ENCODE peak calls at places on chromosome 13, in six cellular contexts. A is fibroblast of the aortic adventitia, S is fibroblast of pulmonary artery, N is colonic mucosa, M is foreskin fibroblast, H is pancreas. K is an unnamed sample.

GRCh38 chr13:106479849-106480400 is 55.5 kb downstream of the EFNB2 start:
- DNase-seq in A (no peak), S (no peak), N (no peak), M (no peak), H (no peak), K (no peak)

GRCh38 chr13:41587490-41587889 is 130.1 kb downstream of the RGCC start:
- DNase-seq in A (no peak), S (no peak), N (no peak), M (no peak), H (no peak), K (no peak)

GRCh38 chr13:111518161-111518791 is 197.8 kb downstream of the TEX29 start:
- DNase-seq in A (no peak), S (no peak), N (no peak), M (no peak), H (no peak), K (no peak)

GRCh38 chr13:107459430-107459829 is 755.9 kb downstream of the LIG4 start:
- DNase-seq in A (peak), S (peak), N (no peak), M (no peak), H (no peak), K (no peak)

GRCh38 chr13:39603424-39603947 is 493 bp upstream of the LHFPL6 start:
- DNase-seq in A (peak), S (peak), N (no peak), M (peak), H (no peak), K (no peak)

GRCh38 chr13:35347679-35348205 is 128.7 kb downstream of the MAB21L1 start:
- DNase-seq in A (no peak), S (no peak), N (no peak), M (no peak), H (no peak), K (no peak)

GRCh38 chr13:38366954-38367645 is 17.4 kb downstream of the UFM1 start:
- DNase-seq in A (no peak), S (peak), N (no peak), M (peak), H (no peak), K (no peak)

GRCh38 chr13:40064723-40065122 is 409.3 kb downstream of the COG6 start:
- DNase-seq in A (peak), S (peak), N (no peak), M (peak), H (no peak), K (no peak)

GRCh38 chr13:43348397-43348796 is 325.0 kb downstream of the DNAJC15 start:
- DNase-seq in A (peak), S (peak), N (no peak), M (peak), H (no peak), K (no peak)

GRCh38 chr13:55160911-55161310 is 1979.8 kb upstream of the PRR20A start:
- DNase-seq in A (no peak), S (no peak), N (no peak), M (no peak), H (no peak), K (no peak)

GRCh38 chr13:112619730-112620639 is 32.0 kb upstream of the TUBGCP3 start:
- DNase-seq in A (peak), S (peak), N (no peak), M (no peak), H (no peak), K (no peak)

GRCh38 chr13:111572956-111573355 is 252.5 kb downstream of the TEX29 start:
- DNase-seq in A (no peak), S (no peak), N (no peak), M (no peak), H (peak), K (no peak)

GRCh38 chr13:23175920-23176319 is 4.9 kb upstream of the SGCG start:
- DNase-seq in A (peak), S (peak), N (no peak), M (peak), H (no peak), K (no peak)

GRCh38 chr13:25874907-25875306 is 176.9 kb downstream of the SHISA2 start:
- DNase-seq in A (no peak), S (no peak), N (no peak), M (no peak), H (no peak), K (no peak)

GRCh38 chr13:48066310-48066989 is 28.5 kb downstream of the MED4 start:
- DNase-seq in A (peak), S (peak), N (no peak), M (peak), H (no peak), K (no peak)

GRCh38 chr13:71811344-71811743 is 55.7 kb downstream of the DACH1 start:
- DNase-seq in A (no peak), S (no peak), N (no peak), M (no peak), H (no peak), K (no peak)
- TF ChIP-seq CTCF in A (no peak), S (no peak), N (no peak), M (no peak), H (no peak), K (no peak)

DNA sequence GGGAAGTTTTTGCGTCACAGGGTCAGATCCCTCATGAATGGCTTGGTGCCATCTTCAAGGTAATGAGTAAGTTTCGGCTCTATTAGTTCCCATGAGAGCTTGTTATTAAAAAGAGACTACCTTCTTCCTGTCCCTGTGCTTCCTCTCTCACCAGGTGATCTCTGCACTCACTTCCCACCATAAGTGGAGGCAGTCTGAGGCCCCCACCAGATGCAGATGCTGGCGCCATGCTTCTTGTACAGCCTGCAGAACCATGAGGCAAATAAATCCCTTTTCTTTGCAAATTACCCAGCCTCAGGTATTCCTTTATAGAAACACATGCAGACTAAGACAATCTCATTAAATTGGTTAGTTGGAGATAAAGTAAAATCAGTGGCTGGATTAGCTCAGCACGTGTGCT is 75.6 kb upstream of the RFC3 start:
- DNase-seq in A (no peak), S (no peak), N (no peak), M (no peak), H (no peak), K (no peak)
- TF ChIP-seq CTCF in A (no peak), S (no peak), N (no peak), M (no peak), H (no peak), K (no peak)

DNA sequence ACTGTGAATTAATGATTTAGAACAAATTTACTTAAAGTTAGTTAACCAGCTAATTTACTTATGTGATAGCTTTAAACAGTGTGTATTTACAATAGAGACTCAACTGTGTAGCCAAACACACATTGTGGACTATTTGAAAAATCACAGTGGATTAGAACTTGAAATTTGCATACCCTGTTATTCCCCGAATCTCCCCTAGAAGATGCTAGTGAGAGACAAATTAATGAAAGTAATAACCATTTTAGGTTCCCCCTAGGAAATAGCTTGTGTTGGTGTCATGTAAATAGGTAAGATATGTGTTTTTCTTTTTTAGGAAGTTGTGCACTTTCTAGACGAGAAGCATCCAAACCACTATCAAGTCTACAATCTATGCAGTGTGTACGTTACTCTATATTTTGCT is 98.5 kb downstream of the C1QTNF9 start:
- DNase-seq in A (no peak), S (no peak), N (no peak), M (peak), H (no peak), K (no peak)
- TF ChIP-seq CTCF in A (no peak), S (peak), N (no peak), M (no peak), H (no peak), K (no peak)

DNA sequence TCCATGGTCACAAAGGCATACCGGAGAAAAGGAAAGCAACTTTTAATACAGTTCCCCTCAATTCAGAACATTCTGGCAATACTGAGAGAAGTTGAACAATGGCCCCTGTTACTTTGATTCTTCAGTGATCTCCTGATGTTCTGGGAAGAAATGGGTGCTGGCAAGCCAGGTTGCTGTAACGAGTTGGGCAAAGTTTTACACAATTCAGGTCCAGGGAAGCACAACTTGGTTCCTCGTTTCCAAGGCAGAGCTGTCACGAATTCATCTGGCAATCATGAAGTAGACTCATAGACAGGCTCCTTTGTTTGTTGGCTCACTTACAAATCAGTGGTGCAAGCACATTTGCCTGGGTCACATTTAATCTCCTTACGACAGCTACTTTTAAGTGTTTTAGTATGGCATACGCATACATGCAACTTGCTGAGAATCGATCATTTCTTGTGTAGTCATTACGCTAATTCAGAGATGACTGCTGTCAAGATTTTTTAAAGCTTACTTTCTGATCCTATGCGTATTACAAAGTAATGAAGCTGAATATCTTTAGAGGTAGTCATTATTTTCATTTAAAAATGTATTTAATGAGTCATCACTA is 174.6 kb downstream of the GPC5 start:
- DNase-seq in A (no peak), S (no peak), N (no peak), M (no peak), H (no peak), K (no peak)
- TF ChIP-seq CTCF in A (no peak), S (no peak), N (no peak), M (no peak), H (no peak), K (no peak)

GRCh38 chr13:27869436-27870090 is 50.2 kb upstream of the PDX1 start:
- DNase-seq in A (no peak), S (no peak), N (no peak), M (no peak), H (no peak), K (no peak)
- TF ChIP-seq CTCF in A (no peak), S (no peak), N (no peak), M (no peak), H (peak), K (no peak)

DNA sequence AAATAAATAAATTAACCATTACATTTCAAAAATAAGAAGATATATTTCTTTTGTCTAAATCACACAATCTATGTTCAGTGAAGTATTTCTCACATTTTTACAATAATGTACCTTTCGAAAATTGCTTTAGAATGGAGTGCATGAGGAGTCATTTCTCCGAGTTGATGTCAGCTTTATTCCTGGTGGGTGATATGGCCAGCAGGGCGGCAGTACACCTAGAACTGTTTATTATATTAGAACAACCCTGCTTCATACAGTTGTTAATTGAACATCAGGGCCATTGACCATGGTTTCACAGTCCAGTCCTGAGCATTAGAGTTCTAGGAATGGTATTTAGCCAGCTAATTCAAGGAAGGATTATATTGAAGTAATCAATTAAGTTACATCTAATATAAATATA is 696.3 kb upstream of the SLC10A2 start:
- DNase-seq in A (no peak), S (no peak), N (no peak), M (no peak), H (no peak), K (no peak)
- TF ChIP-seq CTCF in A (no peak), S (no peak), N (no peak), M (no peak), H (no peak), K (no peak)

GRCh38 chr13:114065141-114065925 is 67.1 kb downstream of the RASA3 start:
- DNase-seq in A (peak), S (peak), N (peak), M (peak), H (peak), K (peak)
- TF ChIP-seq CTCF in A (peak), S (no peak), N (no peak), M (no peak), H (no peak), K (no peak)